ENCODE peak calls at places on chromosomes 2 and 18, in eight cellular contexts. F is putamen; R is NCI-H1092 treated with DMSO at 0.1 percent for 48 hours; D is AG04449; J is naive B cell; K is NCI-H2029; C is activated CD8-positive, alpha-beta memory T cell treated with anti-CD3 and anti-CD28 coated beads, Interleukin-2, amount 10 ng/mL, durations not matched to agents 7 days and 5 days; I is activated CD4-positive, alpha-beta T cell treated with anti-CD3 and anti-CD28 coated beads for 4 hours. H is an unnamed sample.

GRCh38 chr2:24947758-24948157 is 24.0 kb downstream of the DNAJC27 start:
- DNase-seq in F (no peak), J (no peak), D (no peak), I (no peak), R (no peak), K (no peak), C (no peak), H (no peak)

GRCh38 chr18:7728297-7728696 is 161.2 kb downstream of the PTPRM start:
- DNase-seq in C (no peak), J (no peak), K (no peak), R (no peak), D (no peak), F (no peak), I (no peak), H (peak; percentile 54)

GRCh38 chr18:10518595-10519273 is 7.1 kb upstream of the NAPG start:
- DNase-seq in F (peak; percentile 89), C (no peak), D (no peak), K (no peak), I (no peak), R (peak; percentile 66), J (no peak), H (no peak)

GRCh38 chr2:10059552-10060335 is 16.4 kb downstream of the KLF11 start:
- DNase-seq in K (no peak), R (no peak), C (no peak), D (no peak), F (no peak), J (no peak), I (no peak), H (peak; percentile 37)

GRCh38 chr2:190837417-190837816 is 43.2 kb upstream of the GLS start:
- DNase-seq in R (no peak), D (no peak), C (no peak), F (no peak), I (no peak), K (no peak), J (no peak), H (no peak)

GRCh38 chr18:61992285-61992684 is 99.5 kb upstream of the RNF152 start:
- DNase-seq in D (peak; percentile 60), K (no peak), C (no peak), R (no peak), J (no peak), F (no peak), I (no peak), H (peak; percentile 28)

GRCh38 chr18:76709659-76710645 is 112.4 kb upstream of the ZNF236 start:
- DNase-seq in F (peak; percentile 53), K (peak; percentile 31), I (peak; percentile 54), R (peak; percentile 71), J (peak; percentile 35), C (peak; percentile 71), D (no peak), H (peak; percentile 82)

GRCh38 chr2:8543412-8544167 is 138.3 kb upstream of the ID2 start:
- DNase-seq in K (peak; percentile 19), F (no peak), I (peak; percentile 44), D (peak; percentile 49), R (no peak), C (peak; percentile 93), J (peak; percentile 22), H (peak; percentile 45)

GRCh38 chr2:19369341-19369955 is 11.0 kb upstream of the OSR1 start:
- DNase-seq in R (peak; percentile 20), K (no peak), F (no peak), I (no peak), C (no peak), D (no peak), J (no peak), H (no peak)

GRCh38 chr2:96950391-96951124 is 35.8 kb downstream of the FAM178B start:
- DNase-seq in D (no peak), J (no peak), C (no peak), R (peak; percentile 38), K (no peak), F (no peak), I (no peak), H (peak; percentile 28)

GRCh38 chr2:215718890-215719289 is 283.0 kb upstream of the FN1 start:
- DNase-seq in D (no peak), I (no peak), R (no peak), F (no peak), J (no peak), K (no peak), C (no peak), H (no peak)

GRCh38 chr18:34342960-34343359 is 118.2 kb upstream of the NOL4 start:
- DNase-seq in C (no peak), J (no peak), K (no peak), F (no peak), I (no peak), D (no peak), R (no peak), H (no peak)

GRCh38 chr2:192194866-192195547 is at the start of gene TMEFF2:
- DNase-seq in C (peak; percentile 70), F (peak; percentile 99), R (peak; percentile 89), I (peak; percentile 29), K (peak; percentile 18), J (peak; percentile 15), D (no peak), H (peak; percentile 54)

GRCh38 chr18:42112657-42113420 is 157.8 kb downstream of the PIK3C3 start:
- DNase-seq in I (no peak), F (no peak), R (no peak), C (no peak), K (no peak), D (no peak), J (no peak), H (no peak)

GRCh38 chr2:163207706-163208370 is 369.3 kb upstream of the KCNH7 start:
- DNase-seq in K (no peak), F (no peak), C (no peak), I (no peak), D (no peak), R (no peak), J (no peak), H (no peak)

GRCh38 chr2:79040967-79041582 is 15.6 kb downstream of the REG3G start:
- DNase-seq in K (no peak), D (no peak), R (no peak), C (no peak), I (no peak), F (peak; percentile 3), J (peak; percentile 1), H (peak; percentile 28)

GRCh38 chr2:235135990-235136561 is 184.3 kb downstream of the SH3BP4 start:
- DNase-seq in C (peak; percentile 50), F (peak; percentile 71), I (peak; percentile 23), D (peak; percentile 9), J (no peak), K (peak; percentile 85), R (peak; percentile 48), H (peak; percentile 91)